ENCODE peak calls at places on chromosomes 4 and X, in eight cellular contexts. One of them, this sample, is unnamed.

GRCh38 chrX:129842510-129843208 is 1.0 kb downstream of the ZDHHC9 start:
- DNase-seq in SK-N-SH: peak; percentile 18
- DNase-seq in cardiac muscle cell: peak; percentile 5
- DNase-seq in cardiac fibroblast: peak; percentile 69
- DNase-seq in IMR-90: peak; percentile 49
- DNase-seq in fibroblast of mammary gland: peak; percentile 80
- DNase-seq in endodermal cell: peak; percentile 69
- DNase-seq in choroid plexus epithelial cell: peak; percentile 39
- DNase-seq in this sample: no peak

GRCh38 chr4:7911044-7911578 is 28.6 kb downstream of the AFAP1 start:
- DNase-seq in fibroblast of mammary gland: peak; percentile 93
- DNase-seq in SK-N-SH: peak; percentile 67
- DNase-seq in choroid plexus epithelial cell: peak; percentile 79
- DNase-seq in IMR-90: peak; percentile 95
- DNase-seq in cardiac fibroblast: peak; percentile 96
- DNase-seq in endodermal cell: peak; percentile 87
- DNase-seq in cardiac muscle cell: peak; percentile 89
- DNase-seq in this sample: no peak

GRCh38 chr4:169439244-169439643 is 168.5 kb upstream of the SH3RF1 start:
- DNase-seq in cardiac fibroblast: peak; percentile 38
- DNase-seq in endodermal cell: no peak
- DNase-seq in cardiac muscle cell: no peak
- DNase-seq in fibroblast of mammary gland: peak; percentile 21
- DNase-seq in IMR-90: peak; percentile 47
- DNase-seq in choroid plexus epithelial cell: peak; percentile 77
- DNase-seq in SK-N-SH: no peak
- DNase-seq in this sample: no peak

GRCh38 chrX:15241258-15241657 is 28.6 kb downstream of the ASB9 start:
- DNase-seq in cardiac muscle cell: no peak
- DNase-seq in choroid plexus epithelial cell: no peak
- DNase-seq in SK-N-SH: no peak
- DNase-seq in fibroblast of mammary gland: no peak
- DNase-seq in cardiac fibroblast: no peak
- DNase-seq in IMR-90: no peak
- DNase-seq in endodermal cell: no peak
- DNase-seq in this sample: no peak

GRCh38 chr4:78525559-78525958 is 26.0 kb upstream of the ANXA3 start:
- DNase-seq in cardiac fibroblast: no peak
- DNase-seq in cardiac muscle cell: no peak
- DNase-seq in SK-N-SH: no peak
- DNase-seq in IMR-90: no peak
- DNase-seq in fibroblast of mammary gland: no peak
- DNase-seq in endodermal cell: no peak
- DNase-seq in choroid plexus epithelial cell: no peak
- DNase-seq in this sample: no peak

GRCh38 chr4:71269241-71269640 is 69.6 kb upstream of the SLC4A4 start:
- DNase-seq in endodermal cell: no peak
- DNase-seq in SK-N-SH: no peak
- DNase-seq in IMR-90: no peak
- DNase-seq in choroid plexus epithelial cell: no peak
- DNase-seq in fibroblast of mammary gland: no peak
- DNase-seq in cardiac muscle cell: no peak
- DNase-seq in cardiac fibroblast: no peak
- DNase-seq in this sample: no peak

GRCh38 chr4:76879731-76880364 is 18.1 kb downstream of the SOWAHB start:
- DNase-seq in cardiac fibroblast: peak; percentile 20
- DNase-seq in SK-N-SH: no peak
- DNase-seq in endodermal cell: no peak
- DNase-seq in IMR-90: peak; percentile 78
- DNase-seq in fibroblast of mammary gland: peak; percentile 68
- DNase-seq in cardiac muscle cell: no peak
- DNase-seq in choroid plexus epithelial cell: peak; percentile 41
- DNase-seq in this sample: no peak

GRCh38 chrX:39821011-39821708 is 276.6 kb downstream of the BCOR start:
- DNase-seq in SK-N-SH: peak; percentile 86
- DNase-seq in fibroblast of mammary gland: peak; percentile 33
- DNase-seq in choroid plexus epithelial cell: no peak
- DNase-seq in endodermal cell: peak; percentile 87
- DNase-seq in IMR-90: peak; percentile 17
- DNase-seq in cardiac fibroblast: peak; percentile 17
- DNase-seq in cardiac muscle cell: peak; percentile 60
- DNase-seq in this sample: no peak

GRCh38 chr4:80008351-80008750 is 64.7 kb downstream of the ANTXR2 start:
- DNase-seq in choroid plexus epithelial cell: no peak
- DNase-seq in SK-N-SH: no peak
- DNase-seq in IMR-90: no peak
- DNase-seq in cardiac muscle cell: no peak
- DNase-seq in fibroblast of mammary gland: no peak
- DNase-seq in endodermal cell: no peak
- DNase-seq in cardiac fibroblast: no peak
- DNase-seq in this sample: no peak

GRCh38 chr4:2257361-2258001 is 4.4 kb downstream of the MXD4 start:
- DNase-seq in cardiac muscle cell: no peak
- DNase-seq in cardiac fibroblast: no peak
- DNase-seq in IMR-90: no peak
- DNase-seq in endodermal cell: peak; percentile 40
- DNase-seq in fibroblast of mammary gland: no peak
- DNase-seq in choroid plexus epithelial cell: no peak
- DNase-seq in SK-N-SH: peak; percentile 16
- DNase-seq in this sample: no peak

GRCh38 chr4:71602271-71602890 is 181.5 kb downstream of the GC start:
- DNase-seq in choroid plexus epithelial cell: peak; percentile 20
- DNase-seq in fibroblast of mammary gland: no peak
- DNase-seq in cardiac muscle cell: no peak
- DNase-seq in SK-N-SH: no peak
- DNase-seq in endodermal cell: no peak
- DNase-seq in cardiac fibroblast: peak; percentile 65
- DNase-seq in IMR-90: peak; percentile 3
- DNase-seq in this sample: no peak

GRCh38 chrX:68490644-68491043 is 8.2 kb upstream of the YIPF6 start:
- DNase-seq in SK-N-SH: peak; percentile 59
- DNase-seq in IMR-90: peak; percentile 14
- DNase-seq in cardiac muscle cell: peak; percentile 8
- DNase-seq in fibroblast of mammary gland: peak; percentile 26
- DNase-seq in cardiac fibroblast: peak; percentile 38
- DNase-seq in choroid plexus epithelial cell: peak; percentile 52
- DNase-seq in endodermal cell: peak; percentile 52
- DNase-seq in this sample: no peak

GRCh38 chrX:2694868-2695267 is 3.8 kb downstream of the CD99 start:
- DNase-seq in endodermal cell: no peak
- DNase-seq in fibroblast of mammary gland: peak; percentile 63
- DNase-seq in IMR-90: no peak
- DNase-seq in choroid plexus epithelial cell: no peak
- DNase-seq in cardiac fibroblast: peak; percentile 36
- DNase-seq in cardiac muscle cell: no peak
- DNase-seq in SK-N-SH: no peak
- DNase-seq in this sample: no peak

GRCh38 chrX:2696698-2697215 is 5.7 kb downstream of the CD99 start:
- DNase-seq in fibroblast of mammary gland: peak; percentile 95
- DNase-seq in endodermal cell: no peak
- DNase-seq in choroid plexus epithelial cell: peak; percentile 81
- DNase-seq in IMR-90: peak; percentile 90
- DNase-seq in cardiac fibroblast: peak; percentile 97
- DNase-seq in SK-N-SH: no peak
- DNase-seq in cardiac muscle cell: no peak
- DNase-seq in this sample: peak; percentile 89

GRCh38 chrX:2697741-2698294 is 6.7 kb downstream of the CD99 start:
- DNase-seq in fibroblast of mammary gland: peak; percentile 60
- DNase-seq in SK-N-SH: no peak
- DNase-seq in cardiac muscle cell: no peak
- DNase-seq in endodermal cell: no peak
- DNase-seq in cardiac fibroblast: peak; percentile 71
- DNase-seq in choroid plexus epithelial cell: peak; percentile 49
- DNase-seq in IMR-90: peak; percentile 74
- DNase-seq in this sample: no peak

GRCh38 chrX:2698604-2699003 is 7.5 kb downstream of the CD99 start:
- DNase-seq in SK-N-SH: no peak
- DNase-seq in IMR-90: no peak
- DNase-seq in endodermal cell: no peak
- DNase-seq in fibroblast of mammary gland: no peak
- DNase-seq in cardiac muscle cell: no peak
- DNase-seq in choroid plexus epithelial cell: no peak
- DNase-seq in cardiac fibroblast: no peak
- DNase-seq in this sample: no peak

DNA sequence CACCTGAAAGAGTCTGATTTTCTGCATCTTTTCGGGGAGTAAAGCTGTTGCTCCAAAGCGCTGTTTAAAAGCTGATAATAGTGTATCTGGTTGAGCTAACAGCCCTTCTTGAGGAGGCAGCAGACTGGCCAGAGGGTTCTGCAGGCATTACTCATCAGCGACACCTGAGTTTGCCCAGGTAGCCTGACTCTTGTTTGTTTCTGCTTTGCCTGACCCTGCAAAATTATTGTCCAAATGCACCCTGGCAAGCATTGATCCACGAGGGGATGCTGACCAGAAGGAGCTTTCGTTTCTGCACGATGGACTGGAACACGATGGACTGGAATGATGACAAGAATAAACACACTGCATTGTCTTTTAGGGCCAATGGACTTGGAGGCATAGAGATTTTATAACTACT is 6.2 kb downstream of the CD99 start:
- DNase-seq in fibroblast of mammary gland: no peak
- DNase-seq in endodermal cell: no peak
- DNase-seq in IMR-90: no peak
- DNase-seq in cardiac muscle cell: no peak
- DNase-seq in choroid plexus epithelial cell: no peak
- DNase-seq in SK-N-SH: no peak
- DNase-seq in cardiac fibroblast: no peak
- DNase-seq in this sample: no peak
- H3K4me3 ChIP-seq in fibroblast of mammary gland: no peak overlapping the region
- H3K4me3 ChIP-seq in endodermal cell: no peak overlapping the region
- H3K4me3 ChIP-seq in IMR-90: no peak overlapping the region
- H3K4me3 ChIP-seq in cardiac muscle cell: no peak overlapping the region
- H3K4me3 ChIP-seq in choroid plexus epithelial cell: no peak overlapping the region
- H3K4me3 ChIP-seq in SK-N-SH: no peak overlapping the region
- H3K4me3 ChIP-seq in cardiac fibroblast: no peak overlapping the region
- H3K4me3 ChIP-seq in this sample: peak overlapping the region; percentile 30

GRCh38 chr4:15779336-15779735 is 1.2 kb downstream of the CD38 start:
- DNase-seq in cardiac muscle cell: peak; percentile 64
- DNase-seq in choroid plexus epithelial cell: peak; percentile 83
- DNase-seq in IMR-90: peak; percentile 53
- DNase-seq in SK-N-SH: peak; percentile 73
- DNase-seq in endodermal cell: peak; percentile 75
- DNase-seq in cardiac fibroblast: peak; percentile 75
- DNase-seq in fibroblast of mammary gland: peak; percentile 63
- DNase-seq in this sample: no peak
- H3K4me3 ChIP-seq in cardiac muscle cell: peak overlapping the region; percentile 33
- H3K4me3 ChIP-seq in choroid plexus epithelial cell: peak overlapping the region; percentile 68
- H3K4me3 ChIP-seq in IMR-90: peak overlapping the region; percentile 30
- H3K4me3 ChIP-seq in SK-N-SH: peak overlapping the region; percentile 66
- H3K4me3 ChIP-seq in endodermal cell: peak overlapping the region; percentile 76
- H3K4me3 ChIP-seq in cardiac fibroblast: peak overlapping the region; percentile 49
- H3K4me3 ChIP-seq in fibroblast of mammary gland: peak overlapping the region; percentile 45
- H3K4me3 ChIP-seq in this sample: peak overlapping the region; percentile 68

DNA sequence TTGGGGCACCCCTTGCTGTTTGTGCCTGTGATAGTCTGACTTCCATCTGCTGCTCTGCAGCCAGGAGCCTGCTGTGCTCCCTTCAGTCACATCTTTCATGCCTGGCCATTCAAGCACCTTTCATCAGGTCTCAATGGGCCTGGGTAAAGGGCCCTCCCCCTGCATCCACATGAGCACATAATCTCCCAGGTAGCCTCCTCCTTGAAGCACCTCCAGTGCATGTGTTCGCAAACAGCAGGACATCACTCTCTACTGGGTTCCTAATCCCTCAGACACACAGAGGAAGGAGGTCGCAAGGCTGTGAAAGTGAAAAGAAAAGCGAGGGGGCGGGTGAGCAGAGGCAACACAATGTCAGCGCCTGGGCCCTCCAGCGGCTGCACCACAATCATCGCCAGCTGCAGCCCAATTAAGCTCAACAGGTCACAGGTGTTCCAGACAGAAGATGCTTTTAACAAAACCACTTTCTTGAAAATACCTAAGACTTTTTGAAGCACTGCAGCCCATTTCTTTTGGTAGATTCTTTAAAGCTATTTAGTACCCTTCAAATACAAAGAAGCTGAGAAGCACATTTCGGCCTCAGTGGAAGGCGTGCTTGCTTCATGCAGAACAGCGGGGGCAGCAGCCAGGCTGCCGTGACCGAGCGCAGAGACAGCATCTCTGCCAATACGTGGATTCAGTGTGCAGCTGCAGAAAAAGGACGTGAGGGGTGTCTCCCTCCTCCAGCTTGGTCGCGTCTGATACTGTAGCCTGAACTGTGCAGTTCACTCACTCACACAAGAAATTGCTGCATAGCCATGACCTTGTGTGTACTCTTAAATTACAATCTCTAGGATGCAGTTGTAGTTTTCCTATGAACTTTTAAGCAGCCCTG is 92.2 kb upstream of the SPRY1 start:
- DNase-seq in choroid plexus epithelial cell: peak; percentile 22
- DNase-seq in endodermal cell: peak; percentile 96
- DNase-seq in fibroblast of mammary gland: no peak
- DNase-seq in SK-N-SH: no peak
- DNase-seq in cardiac fibroblast: no peak
- DNase-seq in cardiac muscle cell: peak; percentile 48
- DNase-seq in IMR-90: no peak
- DNase-seq in this sample: peak; percentile 86
- H3K4me3 ChIP-seq in choroid plexus epithelial cell: no peak overlapping the region
- H3K4me3 ChIP-seq in endodermal cell: no peak overlapping the region
- H3K4me3 ChIP-seq in fibroblast of mammary gland: no peak overlapping the region
- H3K4me3 ChIP-seq in SK-N-SH: no peak overlapping the region
- H3K4me3 ChIP-seq in cardiac fibroblast: no peak overlapping the region
- H3K4me3 ChIP-seq in cardiac muscle cell: no peak overlapping the region
- H3K4me3 ChIP-seq in IMR-90: no peak overlapping the region
- H3K4me3 ChIP-seq in this sample: peak overlapping the region; percentile 26

GRCh38 chr4:88465653-88466192 is 8.8 kb downstream of the HERC5 start:
- DNase-seq in fibroblast of mammary gland: no peak
- DNase-seq in cardiac muscle cell: no peak
- DNase-seq in IMR-90: no peak
- DNase-seq in SK-N-SH: no peak
- DNase-seq in cardiac fibroblast: no peak
- DNase-seq in choroid plexus epithelial cell: no peak
- DNase-seq in endodermal cell: no peak
- DNase-seq in this sample: no peak
- H3K4me3 ChIP-seq in fibroblast of mammary gland: no peak overlapping the region
- H3K4me3 ChIP-seq in cardiac muscle cell: no peak overlapping the region
- H3K4me3 ChIP-seq in IMR-90: no peak overlapping the region
- H3K4me3 ChIP-seq in SK-N-SH: no peak overlapping the region
- H3K4me3 ChIP-seq in cardiac fibroblast: no peak overlapping the region
- H3K4me3 ChIP-seq in choroid plexus epithelial cell: no peak overlapping the region
- H3K4me3 ChIP-seq in endodermal cell: no peak overlapping the region
- H3K4me3 ChIP-seq in this sample: no peak overlapping the region

DNA sequence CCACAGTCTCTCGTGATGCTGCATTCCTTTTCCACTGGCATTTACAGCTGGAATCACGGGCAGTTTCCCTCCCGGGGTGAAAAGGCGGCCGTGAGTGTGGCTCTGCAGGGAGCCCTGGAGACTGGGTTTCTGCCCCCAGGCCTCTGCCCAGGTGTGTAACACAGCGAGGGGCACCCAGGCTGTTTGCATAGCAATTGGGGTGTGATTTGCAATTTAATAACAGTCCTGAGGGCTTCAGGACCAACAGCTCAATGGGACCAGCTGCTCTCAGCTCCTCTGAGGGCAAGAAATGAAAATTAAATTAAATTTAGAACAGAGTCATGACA is 99.0 kb upstream of the SHOX start:
- DNase-seq in cardiac fibroblast: no peak
- DNase-seq in endodermal cell: peak; percentile 60
- DNase-seq in IMR-90: no peak
- DNase-seq in cardiac muscle cell: no peak
- DNase-seq in choroid plexus epithelial cell: no peak
- DNase-seq in SK-N-SH: no peak
- DNase-seq in fibroblast of mammary gland: no peak
- DNase-seq in this sample: no peak
- H3K4me3 ChIP-seq in cardiac fibroblast: no peak overlapping the region
- H3K4me3 ChIP-seq in endodermal cell: no peak overlapping the region
- H3K4me3 ChIP-seq in IMR-90: no peak overlapping the region
- H3K4me3 ChIP-seq in cardiac muscle cell: no peak overlapping the region
- H3K4me3 ChIP-seq in choroid plexus epithelial cell: no peak overlapping the region
- H3K4me3 ChIP-seq in SK-N-SH: no peak overlapping the region
- H3K4me3 ChIP-seq in fibroblast of mammary gland: no peak overlapping the region
- H3K4me3 ChIP-seq in this sample: no peak overlapping the region